ENCODE peak calls at places on chromosomes 16 and 17, in four cellular contexts. One of them, this sample, is unnamed.

GRCh38 chr16:83995756-83996155 is 27.7 kb downstream of the NECAB2 start:
- DNase-seq in stimulated activated naive CD4-positive, alpha-beta T cell: no peak
- DNase-seq in transverse colon: peak
- DNase-seq in activated effector memory CD4-positive, alpha-beta T cell treated with anti-CD3 and anti-CD28 coated beads, Interleukin-2, amount 50 U/mL, for 16 hours: no peak
- DNase-seq in this sample: no peak

GRCh38 chr16:534856-535445 is 7.4 kb downstream of the CAPN15 start:
- DNase-seq in stimulated activated naive CD4-positive, alpha-beta T cell: no peak
- DNase-seq in transverse colon: no peak
- DNase-seq in activated effector memory CD4-positive, alpha-beta T cell treated with anti-CD3 and anti-CD28 coated beads, Interleukin-2, amount 50 U/mL, for 16 hours: no peak
- DNase-seq in this sample: no peak

GRCh38 chr17:3974138-3974687 is 10.0 kb upstream of the ATP2A3 start:
- DNase-seq in stimulated activated naive CD4-positive, alpha-beta T cell: no peak
- DNase-seq in transverse colon: no peak
- DNase-seq in activated effector memory CD4-positive, alpha-beta T cell treated with anti-CD3 and anti-CD28 coated beads, Interleukin-2, amount 50 U/mL, for 16 hours: peak
- DNase-seq in this sample: no peak

GRCh38 chr17:47830396-47830907 is 889 bp downstream of the MRPL10 start:
- DNase-seq in stimulated activated naive CD4-positive, alpha-beta T cell: no peak
- DNase-seq in transverse colon: no peak
- DNase-seq in activated effector memory CD4-positive, alpha-beta T cell treated with anti-CD3 and anti-CD28 coated beads, Interleukin-2, amount 50 U/mL, for 16 hours: no peak
- DNase-seq in this sample: no peak

GRCh38 chr16:63612462-63613227 is 1509.2 kb downstream of the CDH11 start:
- DNase-seq in stimulated activated naive CD4-positive, alpha-beta T cell: no peak
- DNase-seq in transverse colon: no peak
- DNase-seq in activated effector memory CD4-positive, alpha-beta T cell treated with anti-CD3 and anti-CD28 coated beads, Interleukin-2, amount 50 U/mL, for 16 hours: no peak
- DNase-seq in this sample: no peak

GRCh38 chr17:81230043-81230820 is 7.5 kb upstream of the CEP131 start:
- DNase-seq in stimulated activated naive CD4-positive, alpha-beta T cell: no peak
- DNase-seq in transverse colon: no peak
- DNase-seq in activated effector memory CD4-positive, alpha-beta T cell treated with anti-CD3 and anti-CD28 coated beads, Interleukin-2, amount 50 U/mL, for 16 hours: no peak
- DNase-seq in this sample: no peak

GRCh38 chr17:1375615-1376014 is 24.4 kb downstream of the YWHAE start:
- DNase-seq in stimulated activated naive CD4-positive, alpha-beta T cell: no peak
- DNase-seq in transverse colon: no peak
- DNase-seq in activated effector memory CD4-positive, alpha-beta T cell treated with anti-CD3 and anti-CD28 coated beads, Interleukin-2, amount 50 U/mL, for 16 hours: peak
- DNase-seq in this sample: no peak

GRCh38 chr17:28749516-28750177 is 5.8 kb downstream of the TRAF4 start:
- DNase-seq in stimulated activated naive CD4-positive, alpha-beta T cell: no peak
- DNase-seq in transverse colon: no peak
- DNase-seq in activated effector memory CD4-positive, alpha-beta T cell treated with anti-CD3 and anti-CD28 coated beads, Interleukin-2, amount 50 U/mL, for 16 hours: no peak
- DNase-seq in this sample: no peak

This sample was measured in mesothelial cell of epicardium.